ENCODE peak calls at places on chromosomes 6 and 20, in five cellular contexts. U, X, B, T and Q are unnamed samples.

GRCh38 chr6:117920493-117920845 is 13.4 kb downstream of the SLC35F1 start:
- DNase-seq in B (no peak), T (no peak), X (no peak), U (no peak), Q (no peak)

GRCh38 chr6:138417493-138418117 is 13.6 kb downstream of the HEBP2 start:
- DNase-seq in T (no peak), U (no peak), X (no peak), B (no peak), Q (no peak)

GRCh38 chr6:113732384-113732966 is 124.7 kb upstream of the MARCKS start:
- DNase-seq in T (peak), U (no peak), B (no peak), X (no peak), Q (peak)

GRCh38 chr20:35173576-35174192 is 1.8 kb downstream of the PROCR start:
- DNase-seq in B (no peak), T (no peak), U (no peak), X (no peak), Q (no peak)

GRCh38 chr6:23980965-23981364 is 145.1 kb upstream of the NRSN1 start:
- DNase-seq in T (no peak), X (no peak), U (no peak), B (no peak), Q (no peak)

GRCh38 chr6:1131285-1132079 is 180.4 kb upstream of the FOXQ1 start:
- DNase-seq in X (no peak), U (no peak), T (no peak), B (no peak), Q (peak)

GRCh38 chr6:168183613-168183970 is 104.6 kb upstream of the FRMD1 start:
- DNase-seq in X (no peak), U (no peak), T (no peak), B (no peak), Q (no peak)

GRCh38 chr6:157648561-157648960 is 174.5 kb upstream of the SNX9 start:
- DNase-seq in U (peak), B (no peak), X (no peak), T (no peak), Q (no peak)

GRCh38 chr6:161169690-161170089 is 104.2 kb downstream of the AGPAT4 start:
- DNase-seq in U (no peak), B (no peak), X (no peak), T (no peak), Q (no peak)

GRCh38 chr6:13538084-13538483 is 36.3 kb upstream of the SIRT5 start:
- DNase-seq in X (no peak), T (no peak), B (no peak), U (no peak), Q (no peak)

GRCh38 chr20:47468290-47469050 is 33.2 kb upstream of the NCOA3 start:
- DNase-seq in U (no peak), X (no peak), B (no peak), T (no peak), Q (peak)

GRCh38 chr6:36651659-36652379 is 26.7 kb upstream of the CDKN1A start:
- DNase-seq in X (no peak), B (no peak), T (no peak), U (no peak), Q (no peak)

GRCh38 chr6:139764498-139764986 is 390.1 kb upstream of the CITED2 start:
- DNase-seq in U (no peak), X (no peak), T (no peak), B (no peak), Q (no peak)

GRCh38 chr6:167323111-167323510 is 1.8 kb upstream of the TTLL2 start:
- DNase-seq in U (no peak), X (no peak), T (no peak), B (no peak), Q (no peak)

GRCh38 chr20:14764511-14765369 is 427.3 kb upstream of the FLRT3 start:
- DNase-seq in U (peak), B (no peak), T (no peak), X (no peak), Q (no peak)

GRCh38 chr20:41177636-41178035 is 40.3 kb downstream of the PLCG1 start:
- DNase-seq in X (no peak), B (peak), U (no peak), T (no peak), Q (no peak)

GRCh38 chr6:42817910-42818309 is 36.1 kb downstream of the BICRAL start:
- DNase-seq in T (no peak), U (no peak), B (no peak), X (no peak), Q (no peak)

GRCh38 chr20:11249683-11250082 is 575.9 kb upstream of the JAG1 start:
- DNase-seq in X (no peak), T (no peak), U (no peak), B (no peak), Q (no peak)

GRCh38 chr20:50991076-50991475 is 31.8 kb downstream of the KCNG1 start:
- DNase-seq in T (no peak), B (no peak), X (no peak), U (no peak), Q (no peak)

GRCh38 chr20:6828794-6829423 is 61.4 kb downstream of the BMP2 start:
- DNase-seq in B (peak), X (peak), U (no peak), T (peak), Q (peak)

GRCh38 chr6:133512410-133513016 is 271.4 kb downstream of the EYA4 start:
- DNase-seq in T (peak), X (peak), B (peak), U (no peak), Q (peak)

GRCh38 chr6:118281291-118281690 is 266.8 kb upstream of the PLN start:
- DNase-seq in X (peak), B (no peak), T (no peak), U (no peak), Q (no peak)

GRCh38 chr6:159302196-159302595 is 133.0 kb downstream of the FNDC1 start:
- DNase-seq in U (no peak), T (no peak), X (no peak), B (no peak), Q (no peak)

GRCh38 chr6:149696904-149697303 is 21.0 kb downstream of the LATS1 start:
- DNase-seq in X (no peak), T (no peak), U (no peak), B (no peak), Q (no peak)

GRCh38 chr6:36364669-36365479 is 22.6 kb downstream of the ETV7 start:
- DNase-seq in U (no peak), X (no peak), T (no peak), B (no peak), Q (no peak)

GRCh38 chr6:1917628-1918371 is 308.1 kb downstream of the FOXC1 start:
- DNase-seq in U (no peak), T (no peak), X (no peak), B (peak), Q (no peak)

GRCh38 chr6:165876568-165876967 is 213.5 kb upstream of the PDE10A start:
- DNase-seq in B (no peak), U (no peak), T (no peak), X (no peak), Q (no peak)

GRCh38 chr6:118743744-118744143 is 92.4 kb upstream of the CEP85L start:
- DNase-seq in T (no peak), U (no peak), X (no peak), B (no peak), Q (no peak)